ENCODE peak calls at places on chromosomes 2 and 18, in seven cellular contexts. G is endothelial cell; J is stomach; K is Calu3; I is effector CD8-positive, alpha-beta T cell; L is HTR-8/SVneo; U is head of caudate nucleus. C is an unnamed sample.

GRCh38 chr18:24763765-24764548 is 303.5 kb downstream of the HRH4 start:
- DNase-seq in G (no peak), J (no peak), K (no peak), I (no peak), L (no peak), U (no peak), C (peak; percentile 3)

GRCh38 chr2:80328033-80328635 is 23.6 kb upstream of the LRRTM1 start:
- DNase-seq in G (no peak), J (no peak), K (no peak), I (no peak), L (no peak), U (no peak), C (no peak)

GRCh38 chr18:49813321-49814146 is at the start of gene ACAA2:
- DNase-seq in G (peak; percentile 84), J (peak; percentile 89), K (peak; percentile 89), I (peak; percentile 56), L (peak; percentile 67), U (peak; percentile 90), C (peak; percentile 89)

GRCh38 chr2:159591221-159591620 is 25.1 kb downstream of the BAZ2B start:
- DNase-seq in G (no peak), J (no peak), K (no peak), I (no peak), L (no peak), U (no peak), C (no peak)

GRCh38 chr2:47056374-47056773 is 98.7 kb downstream of the STPG4 start:
- DNase-seq in G (no peak), J (no peak), K (no peak), I (no peak), L (no peak), U (no peak), C (peak; percentile 86)

GRCh38 chr18:60549338-60549960 is 176.9 kb upstream of the MC4R start:
- DNase-seq in G (peak; percentile 36), J (no peak), K (peak; percentile 30), I (no peak), L (peak; percentile 20), U (peak; percentile 53), C (peak; percentile 63)

GRCh38 chr2:230738391-230738811 is 25.8 kb downstream of the CAB39 start:
- DNase-seq in G (no peak), J (no peak), K (no peak), I (no peak), L (no peak), U (no peak), C (no peak)

GRCh38 chr2:200820573-200820972 is 8.9 kb downstream of the BZW1 start:
- DNase-seq in G (no peak), J (no peak), K (no peak), I (no peak), L (no peak), U (no peak), C (no peak)

GRCh38 chr2:230134496-230135073 is 65.9 kb upstream of the SLC16A14 start:
- DNase-seq in G (no peak), J (no peak), K (no peak), I (no peak), L (no peak), U (no peak), C (peak; percentile 61)

GRCh38 chr2:1550658-1551316 is 137.5 kb downstream of the TPO start:
- DNase-seq in G (peak; percentile 82), J (peak; percentile 66), K (peak; percentile 70), I (peak; percentile 43), L (peak; percentile 85), U (peak; percentile 75), C (peak; percentile 43)

GRCh38 chr2:226087505-226088365 is 688.2 kb downstream of the NYAP2 start:
- DNase-seq in G (no peak), J (no peak), K (no peak), I (no peak), L (no peak), U (no peak), C (no peak)

GRCh38 chr2:77831471-77831870 is 309.3 kb upstream of the LRRTM4 start:
- DNase-seq in G (no peak), J (no peak), K (no peak), I (no peak), L (no peak), U (no peak), C (no peak)

GRCh38 chr18:56870982-56871381 is 219.8 kb downstream of the WDR7 start:
- DNase-seq in G (no peak), J (no peak), K (no peak), I (no peak), L (no peak), U (no peak), C (no peak)

GRCh38 chr2:241637233-241638062 is at the start of gene ATG4B:
- DNase-seq in G (peak; percentile 81), J (peak; percentile 88), K (peak; percentile 87), I (peak; percentile 56), L (peak; percentile 92), U (peak; percentile 89), C (peak; percentile 84)

GRCh38 chr2:239329284-239329971 is 71.4 kb downstream of the HDAC4 start:
- DNase-seq in G (no peak), J (peak; percentile 23), K (no peak), I (no peak), L (no peak), U (no peak), C (no peak)

GRCh38 chr2:156129227-156129626 is 203.3 kb downstream of the NR4A2 start:
- DNase-seq in G (no peak), J (no peak), K (no peak), I (no peak), L (no peak), U (no peak), C (no peak)

GRCh38 chr2:39851251-39851650 is 72.2 kb upstream of the THUMPD2 start:
- DNase-seq in G (no peak), J (no peak), K (no peak), I (no peak), L (no peak), U (no peak), C (no peak)

GRCh38 chr18:46071894-46072867 is at the start of gene PSTPIP2:
- DNase-seq in G (peak; percentile 62), J (peak; percentile 81), K (peak; percentile 61), I (peak; percentile 24), L (peak; percentile 50), U (peak; percentile 63), C (peak; percentile 68)

GRCh38 chr2:73855526-73855925 is 26.8 kb downstream of the STAMBP start:
- DNase-seq in G (no peak), J (no peak), K (no peak), I (no peak), L (no peak), U (no peak), C (no peak)

GRCh38 chr2:190404487-190404886 is 3.7 kb upstream of the MFSD6 start:
- DNase-seq in G (no peak), J (no peak), K (peak; percentile 23), I (no peak), L (no peak), U (peak; percentile 38), C (peak; percentile 40)

GRCh38 chr2:172884336-172884735 is 148.7 kb downstream of the RAPGEF4 start:
- DNase-seq in G (no peak), J (no peak), K (no peak), I (no peak), L (no peak), U (no peak), C (no peak)

GRCh38 chr2:14633031-14633430 is 514 bp downstream of the LRATD1 start:
- DNase-seq in G (peak; percentile 11), J (peak; percentile 30), K (peak; percentile 18), I (no peak), L (no peak), U (no peak), C (peak; percentile 4)

GRCh38 chr18:10059610-10060468 is 146.0 kb downstream of the VAPA start:
- DNase-seq in G (no peak), J (no peak), K (no peak), I (no peak), L (no peak), U (peak; percentile 33), C (no peak)

GRCh38 chr2:11710210-11710609 is 36.2 kb upstream of the LPIN1 start:
- DNase-seq in G (no peak), J (no peak), K (peak; percentile 58), I (no peak), L (peak; percentile 40), U (no peak), C (peak; percentile 71)

GRCh38 chr18:69845588-69846506 is 101.8 kb downstream of the CD226 start:
- DNase-seq in G (no peak), J (no peak), K (no peak), I (no peak), L (no peak), U (no peak), C (no peak)

GRCh38 chr18:25005602-25006375 is 346.2 kb downstream of the ZNF521 start:
- DNase-seq in G (no peak), J (no peak), K (no peak), I (no peak), L (no peak), U (no peak), C (no peak)

C was measured in EL.